ENCODE peak calls at places on chromosomes 3 and 15, in five cellular contexts. U, A, K, D and J are unnamed samples.

GRCh38 chr3:160486459-160486869 is 36.9 kb upstream of the TRIM59 start:
- DNase-seq in U (peak), A (no peak), K (no peak), D (no peak), J (no peak)

GRCh38 chr15:83379574-83379973 is 67.6 kb upstream of the SH3GL3 start:
- DNase-seq in U (no peak), A (no peak), K (no peak), D (no peak), J (no peak)

GRCh38 chr15:80309769-80310384 is 57.9 kb upstream of the CTXND1 start:
- DNase-seq in U (peak), A (no peak), K (no peak), D (no peak), J (no peak)

GRCh38 chr15:49290204-49290603 is 120.2 kb downstream of the GALK2 start:
- DNase-seq in U (no peak), A (no peak), K (no peak), D (no peak), J (no peak)

GRCh38 chr3:136818851-136819783 is at the start of gene SLC35G2:
- DNase-seq in U (peak), A (peak), K (peak), D (peak), J (peak)

GRCh38 chr15:61893146-61893545 is 167.1 kb downstream of the VPS13C start:
- DNase-seq in U (no peak), A (no peak), K (no peak), D (no peak), J (no peak)

GRCh38 chr15:59153466-59153865 is 48.5 kb downstream of the CCNB2 start:
- DNase-seq in U (no peak), A (no peak), K (no peak), D (no peak), J (no peak)

GRCh38 chr3:16614033-16615031 is 9.1 kb upstream of the DAZL start:
- DNase-seq in U (no peak), A (no peak), K (no peak), D (no peak), J (no peak)

GRCh38 chr3:23712095-23712494 is 93.7 kb upstream of the UBE2E1 start:
- DNase-seq in U (no peak), A (no peak), K (no peak), D (no peak), J (no peak)

GRCh38 chr3:150247456-150247855 is 160.6 kb upstream of the TSC22D2 start:
- DNase-seq in U (no peak), A (no peak), K (no peak), D (no peak), J (no peak)

GRCh38 chr15:87144775-87145174 is 1065.1 kb downstream of the AGBL1 start:
- DNase-seq in U (no peak), A (no peak), K (no peak), D (no peak), J (no peak)

GRCh38 chr3:81352867-81353266 is 408.6 kb downstream of the GBE1 start:
- DNase-seq in U (peak), A (no peak), K (no peak), D (no peak), J (no peak)